ENCODE peak calls at places on chromosomes 1 and 21, in six cellular contexts. One of them, this sample, is unnamed.

GRCh38 chr1:5706239-5706638 is 286.0 kb downstream of the NPHP4 start:
- DNase-seq in fibroblast of pulmonary artery: no peak
- DNase-seq in body of pancreas: no peak
- DNase-seq in GM23248: no peak
- DNase-seq in mucosa of descending colon: no peak
- DNase-seq in prostate gland: no peak
- DNase-seq in this sample: no peak

GRCh38 chr1:237473896-237474295 is 416.8 kb downstream of the ZP4 start:
- DNase-seq in mucosa of descending colon: no peak
- DNase-seq in body of pancreas: no peak
- DNase-seq in GM23248: no peak
- DNase-seq in fibroblast of pulmonary artery: no peak
- DNase-seq in prostate gland: no peak
- DNase-seq in this sample: no peak

GRCh38 chr1:218686258-218686657 is 341.1 kb downstream of the TGFB2 start:
- DNase-seq in GM23248: peak; percentile 72
- DNase-seq in fibroblast of pulmonary artery: peak; percentile 85
- DNase-seq in prostate gland: no peak
- DNase-seq in body of pancreas: no peak
- DNase-seq in mucosa of descending colon: no peak
- DNase-seq in this sample: peak; percentile 94

GRCh38 chr1:41537788-41538351 is 53.4 kb upstream of the EDN2 start:
- DNase-seq in prostate gland: no peak
- DNase-seq in mucosa of descending colon: peak; percentile 49
- DNase-seq in body of pancreas: peak; percentile 52
- DNase-seq in fibroblast of pulmonary artery: peak; percentile 84
- DNase-seq in GM23248: peak; percentile 51
- DNase-seq in this sample: peak; percentile 93

GRCh38 chr1:207903053-207903452 is 7.9 kb downstream of the CD34 start:
- DNase-seq in fibroblast of pulmonary artery: no peak
- DNase-seq in prostate gland: no peak
- DNase-seq in mucosa of descending colon: no peak
- DNase-seq in body of pancreas: no peak
- DNase-seq in GM23248: no peak
- DNase-seq in this sample: peak; percentile 5

GRCh38 chr1:3334366-3334765 is 120.1 kb upstream of the ARHGEF16 start:
- DNase-seq in prostate gland: no peak
- DNase-seq in GM23248: no peak
- DNase-seq in mucosa of descending colon: no peak
- DNase-seq in fibroblast of pulmonary artery: no peak
- DNase-seq in body of pancreas: no peak
- DNase-seq in this sample: no peak

GRCh38 chr21:29343517-29343916 is 44.8 kb downstream of the BACH1 start:
- DNase-seq in fibroblast of pulmonary artery: peak; percentile 67
- DNase-seq in mucosa of descending colon: no peak
- DNase-seq in GM23248: peak; percentile 80
- DNase-seq in body of pancreas: peak; percentile 22
- DNase-seq in prostate gland: no peak
- DNase-seq in this sample: peak; percentile 88

GRCh38 chr1:37965301-37965700 is 18.4 kb upstream of the INPP5B start:
- DNase-seq in fibroblast of pulmonary artery: no peak
- DNase-seq in GM23248: no peak
- DNase-seq in prostate gland: no peak
- DNase-seq in mucosa of descending colon: no peak
- DNase-seq in body of pancreas: no peak
- DNase-seq in this sample: no peak

GRCh38 chr1:229884765-229885164 is 182.3 kb upstream of the GALNT2 start:
- DNase-seq in fibroblast of pulmonary artery: no peak
- DNase-seq in GM23248: no peak
- DNase-seq in mucosa of descending colon: no peak
- DNase-seq in body of pancreas: peak; percentile 92
- DNase-seq in prostate gland: no peak
- DNase-seq in this sample: no peak

GRCh38 chr1:183817576-183818288 is 12.8 kb downstream of the RGL1 start:
- DNase-seq in body of pancreas: no peak
- DNase-seq in mucosa of descending colon: no peak
- DNase-seq in GM23248: no peak
- DNase-seq in prostate gland: no peak
- DNase-seq in fibroblast of pulmonary artery: no peak
- DNase-seq in this sample: peak; percentile 59

GRCh38 chr1:26475989-26476388 is 3.7 kb downstream of the HMGN2 start:
- DNase-seq in fibroblast of pulmonary artery: no peak
- DNase-seq in mucosa of descending colon: no peak
- DNase-seq in prostate gland: no peak
- DNase-seq in GM23248: no peak
- DNase-seq in body of pancreas: no peak
- DNase-seq in this sample: no peak

GRCh38 chr21:37459575-37459974 is 93.0 kb downstream of the DYRK1A start:
- DNase-seq in mucosa of descending colon: no peak
- DNase-seq in prostate gland: no peak
- DNase-seq in GM23248: peak; percentile 77
- DNase-seq in fibroblast of pulmonary artery: peak; percentile 45
- DNase-seq in body of pancreas: no peak
- DNase-seq in this sample: peak; percentile 50

GRCh38 chr1:121538943-121539575 is 354.3 kb downstream of the SRGAP2C start:
- DNase-seq in GM23248: no peak
- DNase-seq in body of pancreas: no peak
- DNase-seq in mucosa of descending colon: no peak
- DNase-seq in fibroblast of pulmonary artery: no peak
- DNase-seq in prostate gland: no peak
- DNase-seq in this sample: no peak

GRCh38 chr1:156480411-156481192 is 20.0 kb downstream of the MEF2D start:
- DNase-seq in GM23248: peak; percentile 77
- DNase-seq in fibroblast of pulmonary artery: no peak
- DNase-seq in body of pancreas: peak; percentile 48
- DNase-seq in prostate gland: no peak
- DNase-seq in mucosa of descending colon: peak; percentile 60
- DNase-seq in this sample: peak; percentile 58

GRCh38 chr1:1322418-1322817 is 2.0 kb downstream of the INTS11 start:
- DNase-seq in GM23248: no peak
- DNase-seq in prostate gland: no peak
- DNase-seq in body of pancreas: no peak
- DNase-seq in fibroblast of pulmonary artery: no peak
- DNase-seq in mucosa of descending colon: no peak
- DNase-seq in this sample: no peak

GRCh38 chr1:159996653-159997052 is 35.1 kb downstream of the PIGM start:
- DNase-seq in body of pancreas: no peak
- DNase-seq in prostate gland: no peak
- DNase-seq in mucosa of descending colon: no peak
- DNase-seq in GM23248: peak; percentile 95
- DNase-seq in fibroblast of pulmonary artery: peak; percentile 83
- DNase-seq in this sample: peak; percentile 6

GRCh38 chr1:109931189-109931672 is 20.6 kb downstream of the CSF1 start:
- DNase-seq in fibroblast of pulmonary artery: peak; percentile 88
- DNase-seq in body of pancreas: peak; percentile 90
- DNase-seq in prostate gland: no peak
- DNase-seq in GM23248: peak; percentile 43
- DNase-seq in mucosa of descending colon: peak; percentile 74
- DNase-seq in this sample: peak; percentile 92

GRCh38 chr21:42346441-42346840 is 4.4 kb downstream of the TFF2 start:
- DNase-seq in GM23248: no peak
- DNase-seq in fibroblast of pulmonary artery: no peak
- DNase-seq in body of pancreas: no peak
- DNase-seq in mucosa of descending colon: no peak
- DNase-seq in prostate gland: no peak
- DNase-seq in this sample: no peak

GRCh38 chr1:7433896-7434295 is 337.2 kb upstream of the VAMP3 start:
- DNase-seq in prostate gland: no peak
- DNase-seq in fibroblast of pulmonary artery: no peak
- DNase-seq in mucosa of descending colon: no peak
- DNase-seq in body of pancreas: no peak
- DNase-seq in GM23248: no peak
- DNase-seq in this sample: no peak

GRCh38 chr1:163275222-163275621 is 46.5 kb upstream of the NUF2 start:
- DNase-seq in mucosa of descending colon: no peak
- DNase-seq in prostate gland: no peak
- DNase-seq in fibroblast of pulmonary artery: peak; percentile 29
- DNase-seq in body of pancreas: no peak
- DNase-seq in GM23248: peak; percentile 21
- DNase-seq in this sample: peak; percentile 23

GRCh38 chr1:107171378-107171777 is 30.5 kb downstream of the NTNG1 start:
- DNase-seq in fibroblast of pulmonary artery: no peak
- DNase-seq in mucosa of descending colon: no peak
- DNase-seq in prostate gland: no peak
- DNase-seq in GM23248: no peak
- DNase-seq in body of pancreas: no peak
- DNase-seq in this sample: no peak

GRCh38 chr1:107175102-107175501 is 34.3 kb downstream of the NTNG1 start:
- DNase-seq in body of pancreas: no peak
- DNase-seq in mucosa of descending colon: no peak
- DNase-seq in GM23248: no peak
- DNase-seq in fibroblast of pulmonary artery: no peak
- DNase-seq in prostate gland: no peak
- DNase-seq in this sample: no peak

GRCh38 chr1:107172450-107172849 is 31.6 kb downstream of the NTNG1 start:
- DNase-seq in fibroblast of pulmonary artery: no peak
- DNase-seq in prostate gland: no peak
- DNase-seq in GM23248: no peak
- DNase-seq in body of pancreas: no peak
- DNase-seq in mucosa of descending colon: no peak
- DNase-seq in this sample: no peak
- H3K4me3 ChIP-seq in fibroblast of pulmonary artery: no peak overlapping the region
- H3K4me3 ChIP-seq in prostate gland: no peak overlapping the region
- H3K4me3 ChIP-seq in GM23248: no peak overlapping the region
- H3K4me3 ChIP-seq in body of pancreas: no peak overlapping the region
- H3K4me3 ChIP-seq in mucosa of descending colon: no peak overlapping the region
- H3K4me3 ChIP-seq in this sample: no peak overlapping the region

DNA sequence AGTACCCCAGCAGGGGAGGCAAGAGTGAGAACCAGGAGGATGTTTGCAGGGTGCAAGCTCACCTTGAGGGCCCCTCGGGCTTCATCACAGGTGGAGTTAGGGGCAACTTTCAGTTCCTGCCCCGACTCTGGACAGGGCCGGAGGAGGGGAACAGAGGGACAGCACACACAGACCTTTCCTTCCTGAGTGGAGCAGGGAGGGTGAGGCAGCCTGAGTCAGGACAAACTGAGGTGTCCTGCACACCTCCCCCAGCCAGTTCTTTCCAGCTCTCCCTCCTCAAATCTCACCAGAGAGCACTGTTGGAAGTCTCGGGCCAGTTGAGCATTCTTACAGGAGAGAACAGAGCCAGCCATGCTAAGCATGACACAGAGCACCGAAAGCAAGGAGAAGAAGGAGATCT is 1.5 kb downstream of the ENTREP3 start:
- DNase-seq in GM23248: peak; percentile 57
- DNase-seq in body of pancreas: no peak
- DNase-seq in mucosa of descending colon: no peak
- DNase-seq in prostate gland: no peak
- DNase-seq in fibroblast of pulmonary artery: no peak
- DNase-seq in this sample: no peak
- H3K4me3 ChIP-seq in GM23248: peak overlapping the region; percentile 77
- H3K4me3 ChIP-seq in body of pancreas: no peak overlapping the region
- H3K4me3 ChIP-seq in mucosa of descending colon: no peak overlapping the region
- H3K4me3 ChIP-seq in prostate gland: peak overlapping the region; percentile 94
- H3K4me3 ChIP-seq in fibroblast of pulmonary artery: peak overlapping the region; percentile 78
- H3K4me3 ChIP-seq in this sample: peak overlapping the region; percentile 85

GRCh38 chr1:202908998-202909397 is 18.0 kb downstream of the KLHL12 start:
- DNase-seq in fibroblast of pulmonary artery: no peak
- DNase-seq in mucosa of descending colon: no peak
- DNase-seq in GM23248: no peak
- DNase-seq in prostate gland: no peak
- DNase-seq in body of pancreas: no peak
- DNase-seq in this sample: no peak

GRCh38 chr1:202915146-202915545 is 11.9 kb downstream of the KLHL12 start:
- DNase-seq in fibroblast of pulmonary artery: no peak
- DNase-seq in GM23248: no peak
- DNase-seq in prostate gland: no peak
- DNase-seq in mucosa of descending colon: no peak
- DNase-seq in body of pancreas: no peak
- DNase-seq in this sample: no peak

GRCh38 chr1:202909494-202909893 is 17.5 kb downstream of the KLHL12 start:
- DNase-seq in fibroblast of pulmonary artery: no peak
- DNase-seq in mucosa of descending colon: no peak
- DNase-seq in GM23248: no peak
- DNase-seq in prostate gland: no peak
- DNase-seq in body of pancreas: no peak
- DNase-seq in this sample: no peak
- H3K4me3 ChIP-seq in fibroblast of pulmonary artery: no peak overlapping the region
- H3K4me3 ChIP-seq in mucosa of descending colon: no peak overlapping the region
- H3K4me3 ChIP-seq in GM23248: no peak overlapping the region
- H3K4me3 ChIP-seq in prostate gland: no peak overlapping the region
- H3K4me3 ChIP-seq in body of pancreas: no peak overlapping the region
- H3K4me3 ChIP-seq in this sample: no peak overlapping the region

GRCh38 chr1:9295884-9296283 is 3.2 kb downstream of the SPSB1 start:
- DNase-seq in GM23248: no peak
- DNase-seq in mucosa of descending colon: no peak
- DNase-seq in fibroblast of pulmonary artery: no peak
- DNase-seq in body of pancreas: no peak
- DNase-seq in prostate gland: no peak
- DNase-seq in this sample: no peak
- H3K4me3 ChIP-seq in GM23248: no peak overlapping the region
- H3K4me3 ChIP-seq in mucosa of descending colon: no peak overlapping the region
- H3K4me3 ChIP-seq in fibroblast of pulmonary artery: no peak overlapping the region
- H3K4me3 ChIP-seq in body of pancreas: no peak overlapping the region
- H3K4me3 ChIP-seq in prostate gland: no peak overlapping the region
- H3K4me3 ChIP-seq in this sample: no peak overlapping the region

GRCh38 chr1:23911924-23912323 is 1.2 kb downstream of the CNR2 start:
- DNase-seq in body of pancreas: no peak
- DNase-seq in mucosa of descending colon: no peak
- DNase-seq in prostate gland: no peak
- DNase-seq in GM23248: no peak
- DNase-seq in fibroblast of pulmonary artery: no peak
- DNase-seq in this sample: no peak

GRCh38 chr1:23909412-23909811 is 3.8 kb downstream of the CNR2 start:
- DNase-seq in GM23248: no peak
- DNase-seq in body of pancreas: no peak
- DNase-seq in fibroblast of pulmonary artery: no peak
- DNase-seq in prostate gland: no peak
- DNase-seq in mucosa of descending colon: no peak
- DNase-seq in this sample: no peak

GRCh38 chr1:23910144-23910543 is 3.0 kb downstream of the CNR2 start:
- DNase-seq in body of pancreas: no peak
- DNase-seq in mucosa of descending colon: no peak
- DNase-seq in prostate gland: no peak
- DNase-seq in GM23248: no peak
- DNase-seq in fibroblast of pulmonary artery: no peak
- DNase-seq in this sample: no peak

GRCh38 chr1:23908453-23909341 is 4.5 kb downstream of the CNR2 start:
- DNase-seq in GM23248: no peak
- DNase-seq in body of pancreas: peak; percentile 25
- DNase-seq in fibroblast of pulmonary artery: no peak
- DNase-seq in mucosa of descending colon: no peak
- DNase-seq in prostate gland: no peak
- DNase-seq in this sample: no peak

GRCh38 chr1:23910553-23911246 is 2.5 kb downstream of the CNR2 start:
- DNase-seq in body of pancreas: no peak
- DNase-seq in fibroblast of pulmonary artery: no peak
- DNase-seq in prostate gland: no peak
- DNase-seq in GM23248: no peak
- DNase-seq in mucosa of descending colon: no peak
- DNase-seq in this sample: no peak
- H3K4me3 ChIP-seq in body of pancreas: no peak overlapping the region
- H3K4me3 ChIP-seq in fibroblast of pulmonary artery: no peak overlapping the region
- H3K4me3 ChIP-seq in prostate gland: no peak overlapping the region
- H3K4me3 ChIP-seq in GM23248: no peak overlapping the region
- H3K4me3 ChIP-seq in mucosa of descending colon: no peak overlapping the region
- H3K4me3 ChIP-seq in this sample: no peak overlapping the region

This sample was measured in fibroblast of villous mesenchyme.